ENCODE peak calls at places on chromosomes 2 and 18, in eight cellular contexts. T, D, Z, R, M, L, I and K are unnamed samples.

GRCh38 chr18:70411307-70411706 is 122.5 kb downstream of the SOCS6 start:
- DNase-seq in D (no peak), T (no peak), I (no peak), Z (no peak), R (no peak), M (no peak), L (no peak), K (no peak)

GRCh38 chr2:226981731-226982373 is 146.0 kb downstream of the RHBDD1 start:
- DNase-seq in I (no peak), L (no peak), D (no peak), Z (no peak), M (no peak), R (no peak), T (no peak), K (no peak)

GRCh38 chr2:233029321-233029720 is 3.2 kb upstream of the NEU2 start:
- DNase-seq in R (peak), I (no peak), M (no peak), T (no peak), D (no peak), Z (peak), L (no peak), K (no peak)

GRCh38 chr18:63071566-63072175 is 247.9 kb downstream of the BCL2 start:
- DNase-seq in D (no peak), Z (no peak), M (no peak), R (no peak), I (no peak), T (no peak), L (no peak), K (no peak)

GRCh38 chr2:47403829-47404228 is 873 bp downstream of the MSH2 start:
- DNase-seq in M (peak), Z (no peak), L (no peak), R (peak), D (peak), T (no peak), I (no peak), K (no peak)

GRCh38 chr18:73199151-73199550 is 331.4 kb upstream of the NETO1 start:
- DNase-seq in T (no peak), R (peak), D (no peak), M (no peak), Z (no peak), I (no peak), L (no peak), K (no peak)

GRCh38 chr18:28706397-28706796 is 529.5 kb upstream of the CDH2 start:
- DNase-seq in T (no peak), I (no peak), L (no peak), Z (no peak), M (no peak), R (no peak), D (no peak), K (no peak)

GRCh38 chr2:143960177-143960576 is 559.7 kb downstream of the ZEB2 start:
- DNase-seq in I (no peak), L (no peak), M (no peak), D (no peak), Z (no peak), T (no peak), R (peak), K (no peak)

GRCh38 chr2:138922973-138923563 is 142.9 kb upstream of the NXPH2 start:
- DNase-seq in M (no peak), R (no peak), D (no peak), Z (peak), I (peak), T (no peak), L (no peak), K (no peak)

GRCh38 chr2:134408791-134409190 is 154.9 kb downstream of the MGAT5 start:
- DNase-seq in R (peak), T (no peak), I (no peak), M (no peak), D (no peak), L (no peak), Z (no peak), K (no peak)

GRCh38 chr2:44015239-44015638 is 19.4 kb upstream of the LRPPRC start:
- DNase-seq in T (no peak), D (no peak), L (no peak), R (no peak), Z (no peak), I (no peak), M (no peak), K (no peak)

GRCh38 chr2:157182834-157183396 is 74.6 kb upstream of the GALNT5 start:
- DNase-seq in I (peak), M (peak), L (no peak), T (no peak), D (no peak), Z (peak), R (peak), K (peak)

GRCh38 chr18:67652296-67652695 is 135.8 kb upstream of the DSEL start:
- DNase-seq in T (no peak), L (no peak), D (no peak), M (no peak), R (no peak), I (no peak), Z (no peak), K (no peak)

GRCh38 chr2:134823832-134824231 is 14.6 kb upstream of the ACMSD start:
- DNase-seq in M (no peak), Z (no peak), D (no peak), R (no peak), L (no peak), I (no peak), T (no peak), K (no peak)

GRCh38 chr2:157082950-157083349 is 174.6 kb upstream of the GALNT5 start:
- DNase-seq in L (no peak), M (no peak), D (no peak), R (no peak), I (no peak), Z (no peak), T (no peak), K (no peak)

GRCh38 chr18:37435996-37436395 is 129.6 kb downstream of the CELF4 start:
- DNase-seq in I (no peak), R (no peak), D (no peak), Z (no peak), L (peak), T (no peak), M (no peak), K (no peak)

GRCh38 chr18:23626451-23627279 is 36.0 kb downstream of the ANKRD29 start:
- DNase-seq in R (peak), I (no peak), M (no peak), T (no peak), L (no peak), D (no peak), Z (peak), K (peak)

GRCh38 chr2:112833532-112833931 is 3.0 kb downstream of the IL1B start:
- DNase-seq in T (no peak), M (no peak), I (no peak), D (no peak), R (no peak), Z (no peak), L (no peak), K (no peak)

GRCh38 chr18:79515944-79516351 is 120.2 kb downstream of the NFATC1 start:
- DNase-seq in D (no peak), T (no peak), M (no peak), I (no peak), L (no peak), R (no peak), Z (no peak), K (no peak)

GRCh38 chr18:3948958-3949357 is 499.0 kb downstream of the TGIF1 start:
- DNase-seq in L (no peak), I (no peak), T (no peak), Z (no peak), R (no peak), D (no peak), M (no peak), K (no peak)

GRCh38 chr2:192148241-192148619 is 46.5 kb downstream of the TMEFF2 start:
- DNase-seq in T (no peak), L (no peak), D (no peak), M (no peak), R (no peak), Z (no peak), I (no peak), K (no peak)

GRCh38 chr18:58103339-58103930 is 59.4 kb downstream of the NEDD4L start:
- DNase-seq in D (no peak), Z (no peak), R (no peak), L (peak), I (no peak), M (no peak), T (no peak), K (no peak)

GRCh38 chr2:31997653-31998052 is 13.2 kb downstream of the MEMO1 start:
- DNase-seq in T (no peak), D (no peak), L (no peak), M (no peak), R (no peak), Z (no peak), I (no peak), K (no peak)

GRCh38 chr18:63186934-63187574 is 132.5 kb downstream of the BCL2 start:
- DNase-seq in T (no peak), L (no peak), Z (no peak), I (no peak), D (no peak), R (no peak), M (no peak), K (no peak)

GRCh38 chr2:146312899-146313298 is 1531.9 kb upstream of the ACVR2A start:
- DNase-seq in I (no peak), T (no peak), D (no peak), R (peak), M (no peak), L (no peak), Z (no peak), K (no peak)

GRCh38 chr2:59804662-59805258 is 748.7 kb downstream of the BCL11A start:
- DNase-seq in R (no peak), Z (no peak), T (no peak), I (no peak), L (no peak), D (no peak), M (no peak), K (no peak)

GRCh38 chr18:54717673-54718435 is 110.4 kb upstream of the RAB27B start:
- DNase-seq in D (peak), L (peak), T (peak), R (no peak), Z (no peak), M (no peak), I (no peak), K (no peak)

GRCh38 chr18:8426401-8426800 is 182.8 kb upstream of the RAB12 start:
- DNase-seq in Z (no peak), M (no peak), T (no peak), R (no peak), L (no peak), D (peak), I (no peak), K (no peak)

GRCh38 chr2:106140913-106141312 is 53.2 kb downstream of the UXS1 start:
- DNase-seq in L (no peak), T (no peak), Z (no peak), D (no peak), I (no peak), M (no peak), R (no peak), K (no peak)

GRCh38 chr18:37403100-37403781 is 162.4 kb downstream of the CELF4 start:
- DNase-seq in Z (peak), D (peak), T (no peak), L (peak), I (no peak), R (peak), M (no peak), K (peak)

GRCh38 chr2:85539361-85540130 is 578 bp downstream of the MAT2A start:
- DNase-seq in I (no peak), L (peak), D (peak), R (peak), M (peak), Z (no peak), T (peak), K (no peak)

GRCh38 chr2:290090-290722 is 2.3 kb upstream of the ALKAL2 start:
- DNase-seq in I (peak), M (peak), R (peak), T (peak), Z (peak), D (peak), L (peak), K (peak)

GRCh38 chr18:48866028-48866733 is 84.6 kb downstream of the SMAD7 start:
- DNase-seq in R (peak), I (peak), T (no peak), D (no peak), L (peak), M (no peak), Z (no peak), K (peak)

GRCh38 chr2:65416945-65417344 is 15.5 kb downstream of the SPRED2 start:
- DNase-seq in L (no peak), R (no peak), T (peak), D (no peak), M (no peak), Z (no peak), I (no peak), K (no peak)

GRCh38 chr2:158174956-158175355 is 73.3 kb downstream of the UPP2 start:
- DNase-seq in M (no peak), T (no peak), Z (no peak), I (no peak), L (no peak), D (no peak), R (no peak), K (no peak)

GRCh38 chr18:8603663-8604520 is 5.3 kb upstream of the RAB12 start:
- DNase-seq in T (peak), D (no peak), Z (no peak), M (no peak), R (no peak), I (no peak), L (no peak), K (no peak)